ENCODE peak calls at places on chromosomes 16 and 17, in nine cellular contexts. M is left ventricle myocardium superior, L is AG09309, J is NCI-H2081 treated with DMSO at 0.1 percent for 48 hours, Y is adipocyte, R is fibroblast of mammary gland, H is frontal cortex, X is HFF-Myc, Q is ascending aorta. S is an unnamed sample.

GRCh38 chr16:24683250-24683649 is 46.2 kb upstream of the TNRC6A start:
- DNase-seq in J (no peak), X (no peak), L (no peak), Y (no peak), M (no peak), R (no peak), H (no peak), Q (no peak), S (no peak)

GRCh38 chr16:10932959-10933710 is 9.1 kb downstream of the DEXI start:
- DNase-seq in Y (no peak), L (no peak), M (no peak), J (no peak), Q (no peak), H (no peak), R (no peak), X (no peak), S (no peak)

GRCh38 chr17:55710410-55710809 is 12.3 kb downstream of the TMEM100 start:
- DNase-seq in H (no peak), M (no peak), X (no peak), Q (no peak), J (no peak), R (peak), Y (no peak), L (no peak), S (no peak)

GRCh38 chr17:55190748-55191147 is 74.0 kb upstream of the HLF start:
- DNase-seq in L (no peak), H (no peak), R (no peak), J (no peak), Q (no peak), X (no peak), Y (no peak), M (no peak), S (no peak)

GRCh38 chr16:86363057-86363490 is 147.3 kb upstream of the FOXF1 start:
- DNase-seq in M (no peak), Y (peak), X (peak), R (peak), L (peak), Q (no peak), H (no peak), J (no peak), S (peak)

GRCh38 chr16:50539822-50540710 is 8.1 kb upstream of the NKD1 start:
- DNase-seq in H (no peak), J (no peak), R (no peak), L (no peak), Q (no peak), Y (no peak), X (no peak), M (no peak), S (no peak)

GRCh38 chr16:3235856-3236669 is 1.1 kb upstream of the ZNF200 start:
- DNase-seq in J (no peak), X (no peak), Y (no peak), Q (no peak), L (no peak), H (no peak), R (no peak), M (peak), S (no peak)

GRCh38 chr17:6843241-6843890 is 11.8 kb upstream of the TEKT1 start:
- DNase-seq in R (peak), L (peak), Q (no peak), Y (peak), X (peak), J (no peak), M (no peak), H (peak), S (peak)

GRCh38 chr16:14485811-14486519 is 144.1 kb downstream of the PARN start:
- DNase-seq in L (no peak), J (no peak), H (no peak), Y (peak), X (no peak), Q (no peak), M (no peak), R (peak), S (no peak)

GRCh38 chr17:44979426-44980273 is 11.5 kb upstream of the C1QL1 start:
- DNase-seq in H (no peak), Y (no peak), M (peak), R (no peak), L (no peak), Q (no peak), J (no peak), X (no peak), S (no peak)

GRCh38 chr16:88906535-88907105 is 40.2 kb upstream of the PABPN1L start:
- DNase-seq in J (no peak), H (no peak), L (no peak), R (no peak), Y (no peak), X (no peak), Q (no peak), M (no peak), S (no peak)

GRCh38 chr17:7982666-7983065 is 19.7 kb upstream of the GUCY2D start:
- DNase-seq in R (no peak), Q (no peak), J (no peak), H (no peak), Y (peak), M (no peak), X (no peak), L (no peak), S (no peak)

GRCh38 chr17:71203953-71204352 is 916.9 kb upstream of the SOX9 start:
- DNase-seq in M (no peak), L (no peak), X (no peak), H (no peak), Y (no peak), J (no peak), Q (no peak), R (peak), S (no peak)

GRCh38 chr17:69967910-69968411 is 107.1 kb upstream of the KCNJ16 start:
- DNase-seq in H (no peak), X (peak), R (peak), L (peak), Y (peak), M (no peak), Q (no peak), J (no peak), S (peak)

GRCh38 chr17:9389116-9389515 is 186.5 kb downstream of the STX8 start:
- DNase-seq in L (peak), X (peak), R (peak), Q (no peak), Y (peak), J (no peak), H (no peak), M (no peak), S (peak)

GRCh38 chr17:28982191-28982793 is 23.5 kb downstream of the SEZ6 start:
- DNase-seq in H (no peak), L (no peak), J (no peak), Q (no peak), M (no peak), X (no peak), Y (no peak), R (no peak), S (no peak)

GRCh38 chr17:59668816-59669215 is 38.4 kb downstream of the PTRH2 start:
- DNase-seq in M (no peak), Y (peak), R (peak), J (no peak), L (peak), H (no peak), X (peak), Q (no peak), S (peak)

GRCh38 chr16:24822974-24823373 is 22.8 kb upstream of the SLC5A11 start:
- DNase-seq in L (no peak), R (peak), Y (no peak), H (no peak), M (no peak), Q (no peak), X (no peak), J (no peak), S (no peak)

GRCh38 chr17:55152236-55152635 is 112.5 kb upstream of the HLF start:
- DNase-seq in L (no peak), Q (no peak), J (no peak), M (no peak), Y (no peak), H (no peak), X (no peak), R (peak), S (no peak)

GRCh38 chr16:20020976-20021375 is 52.7 kb downstream of the GPR139 start:
- DNase-seq in R (no peak), Y (no peak), H (no peak), L (no peak), Q (no peak), J (no peak), X (no peak), M (no peak), S (no peak)

GRCh38 chr16:13359835-13360234 is 458.4 kb downstream of the SHISA9 start:
- DNase-seq in L (no peak), R (no peak), H (no peak), Y (no peak), X (no peak), M (no peak), J (no peak), Q (no peak), S (no peak)

GRCh38 chr17:5769936-5770335 is 185.6 kb upstream of the NLRP1 start:
- DNase-seq in R (no peak), X (no peak), L (no peak), J (no peak), H (no peak), Q (no peak), M (no peak), Y (no peak), S (no peak)

GRCh38 chr17:40481106-40481505 is 20.3 kb downstream of the TNS4 start:
- DNase-seq in Q (no peak), H (no peak), X (no peak), R (no peak), J (no peak), Y (no peak), L (no peak), M (no peak), S (no peak)